ENCODE peak calls at places on chromosomes 7 and 10, in seven cellular contexts. One of them, this sample, is unnamed.

GRCh38 chr10:101139421-101139911 is 8.4 kb downstream of the TLX1 start:
- DNase-seq in H1: peak
- DNase-seq in H9: peak
- DNase-seq in mesenchymal stem cell: peak
- DNase-seq in trophoblast cell: no peak
- DNase-seq in mesendoderm: peak
- DNase-seq in IMR-90: no peak
- DNase-seq in this sample: no peak

GRCh38 chr10:35416628-35417625 is 80.6 kb downstream of the CCNY start:
- DNase-seq in H1: no peak
- DNase-seq in H9: no peak
- DNase-seq in IMR-90: peak
- DNase-seq in mesenchymal stem cell: no peak
- DNase-seq in trophoblast cell: no peak
- DNase-seq in mesendoderm: peak
- DNase-seq in this sample: no peak

GRCh38 chr10:93224005-93224779 is 150.5 kb downstream of the CYP26A1 start:
- DNase-seq in mesenchymal stem cell: no peak
- DNase-seq in IMR-90: no peak
- DNase-seq in H1: no peak
- DNase-seq in mesendoderm: no peak
- DNase-seq in H9: no peak
- DNase-seq in trophoblast cell: no peak
- DNase-seq in this sample: no peak

GRCh38 chr7:134255814-134256213 is 60.9 kb downstream of the SLC35B4 start:
- DNase-seq in H9: peak
- DNase-seq in mesenchymal stem cell: no peak
- DNase-seq in trophoblast cell: no peak
- DNase-seq in IMR-90: no peak
- DNase-seq in mesendoderm: peak
- DNase-seq in H1: no peak
- DNase-seq in this sample: no peak

GRCh38 chr10:28036587-28036986 is 37.7 kb upstream of the ODAD2 start:
- DNase-seq in H9: no peak
- DNase-seq in trophoblast cell: peak
- DNase-seq in mesenchymal stem cell: peak
- DNase-seq in IMR-90: peak
- DNase-seq in H1: no peak
- DNase-seq in mesendoderm: no peak
- DNase-seq in this sample: no peak

GRCh38 chr10:93074597-93075368 is 1.1 kb downstream of the CYP26A1 start:
- DNase-seq in mesendoderm: no peak
- DNase-seq in H1: peak
- DNase-seq in trophoblast cell: peak
- DNase-seq in H9: peak
- DNase-seq in mesenchymal stem cell: no peak
- DNase-seq in IMR-90: no peak
- DNase-seq in this sample: no peak

GRCh38 chr7:98038731-98039130 is 48.7 kb upstream of the OCM2 start:
- DNase-seq in trophoblast cell: no peak
- DNase-seq in H9: no peak
- DNase-seq in mesendoderm: no peak
- DNase-seq in mesenchymal stem cell: no peak
- DNase-seq in H1: no peak
- DNase-seq in IMR-90: no peak
- DNase-seq in this sample: no peak

GRCh38 chr10:21614000-21614399 is 80.0 kb downstream of the MLLT10 start:
- DNase-seq in IMR-90: no peak
- DNase-seq in mesendoderm: no peak
- DNase-seq in H1: no peak
- DNase-seq in trophoblast cell: no peak
- DNase-seq in H9: no peak
- DNase-seq in mesenchymal stem cell: no peak
- DNase-seq in this sample: no peak

GRCh38 chr10:126663328-126663727 is 7.2 kb downstream of the C10orf90 start:
- DNase-seq in IMR-90: no peak
- DNase-seq in trophoblast cell: no peak
- DNase-seq in mesenchymal stem cell: peak
- DNase-seq in mesendoderm: no peak
- DNase-seq in H1: no peak
- DNase-seq in H9: no peak
- DNase-seq in this sample: no peak

GRCh38 chr10:102342462-102342861 is 53.0 kb upstream of the NFKB2 start:
- DNase-seq in H1: peak
- DNase-seq in mesendoderm: peak
- DNase-seq in mesenchymal stem cell: peak
- DNase-seq in trophoblast cell: no peak
- DNase-seq in IMR-90: peak
- DNase-seq in H9: peak
- DNase-seq in this sample: no peak

GRCh38 chr10:89352802-89353201 is 25.0 kb downstream of the IFIT3 start:
- DNase-seq in mesenchymal stem cell: peak
- DNase-seq in H9: no peak
- DNase-seq in IMR-90: no peak
- DNase-seq in trophoblast cell: no peak
- DNase-seq in mesendoderm: no peak
- DNase-seq in H1: no peak
- DNase-seq in this sample: no peak

GRCh38 chr10:4833286-4833685 is 7.3 kb downstream of the AKR1E2 start:
- DNase-seq in mesenchymal stem cell: no peak
- DNase-seq in H1: no peak
- DNase-seq in IMR-90: no peak
- DNase-seq in mesendoderm: no peak
- DNase-seq in H9: no peak
- DNase-seq in trophoblast cell: no peak
- DNase-seq in this sample: no peak

GRCh38 chr10:36224431-36224985 is 582.4 kb upstream of the FZD8 start:
- DNase-seq in H9: no peak
- DNase-seq in mesenchymal stem cell: peak
- DNase-seq in H1: no peak
- DNase-seq in mesendoderm: no peak
- DNase-seq in IMR-90: peak
- DNase-seq in trophoblast cell: peak
- DNase-seq in this sample: no peak

GRCh38 chr7:155327590-155328320 is 30.1 kb downstream of the INSIG1 start:
- DNase-seq in mesendoderm: no peak
- DNase-seq in trophoblast cell: no peak
- DNase-seq in H9: no peak
- DNase-seq in IMR-90: no peak
- DNase-seq in mesenchymal stem cell: no peak
- DNase-seq in H1: no peak
- DNase-seq in this sample: no peak

GRCh38 chr10:92124524-92125168 is 166.2 kb downstream of the CPEB3 start:
- DNase-seq in H1: no peak
- DNase-seq in trophoblast cell: no peak
- DNase-seq in mesenchymal stem cell: peak
- DNase-seq in mesendoderm: no peak
- DNase-seq in H9: no peak
- DNase-seq in IMR-90: peak
- DNase-seq in this sample: no peak

GRCh38 chr10:5659702-5660528 is 6.5 kb downstream of the ASB13 start:
- DNase-seq in H9: no peak
- DNase-seq in mesenchymal stem cell: peak
- DNase-seq in mesendoderm: peak
- DNase-seq in IMR-90: peak
- DNase-seq in trophoblast cell: peak
- DNase-seq in H1: no peak
- DNase-seq in this sample: no peak

GRCh38 chr10:71795248-71795647 is 21.9 kb upstream of the VSIR start:
- DNase-seq in H9: peak
- DNase-seq in H1: peak
- DNase-seq in IMR-90: peak
- DNase-seq in trophoblast cell: peak
- DNase-seq in mesenchymal stem cell: peak
- DNase-seq in mesendoderm: peak
- DNase-seq in this sample: peak

GRCh38 chr7:77348371-77348813 is 67.8 kb downstream of the GSAP start:
- DNase-seq in H1: no peak
- DNase-seq in mesenchymal stem cell: peak
- DNase-seq in trophoblast cell: no peak
- DNase-seq in IMR-90: peak
- DNase-seq in H9: no peak
- DNase-seq in mesendoderm: peak
- DNase-seq in this sample: no peak

GRCh38 chr10:78539247-78539766 is 505.6 kb downstream of the RPS24 start:
- DNase-seq in H9: no peak
- DNase-seq in IMR-90: no peak
- DNase-seq in H1: no peak
- DNase-seq in mesenchymal stem cell: no peak
- DNase-seq in mesendoderm: no peak
- DNase-seq in trophoblast cell: no peak
- DNase-seq in this sample: no peak

GRCh38 chr10:16116404-16117304 is 256.3 kb upstream of the MINDY3 start:
- DNase-seq in trophoblast cell: peak
- DNase-seq in H1: peak
- DNase-seq in mesendoderm: peak
- DNase-seq in mesenchymal stem cell: no peak
- DNase-seq in H9: no peak
- DNase-seq in IMR-90: no peak
- DNase-seq in this sample: no peak

GRCh38 chr10:113552723-113553122 is at the start of gene HABP2:
- DNase-seq in IMR-90: no peak
- DNase-seq in trophoblast cell: no peak
- DNase-seq in mesenchymal stem cell: no peak
- DNase-seq in mesendoderm: no peak
- DNase-seq in H9: no peak
- DNase-seq in H1: no peak
- DNase-seq in this sample: no peak

GRCh38 chr7:28573059-28573553 is 160.8 kb downstream of the CREB5 start:
- DNase-seq in trophoblast cell: no peak
- DNase-seq in H1: no peak
- DNase-seq in mesendoderm: no peak
- DNase-seq in H9: no peak
- DNase-seq in IMR-90: peak
- DNase-seq in mesenchymal stem cell: no peak
- DNase-seq in this sample: no peak

GRCh38 chr7:156383526-156383925 is 257.0 kb upstream of the RNF32 start:
- DNase-seq in IMR-90: no peak
- DNase-seq in trophoblast cell: peak
- DNase-seq in mesenchymal stem cell: no peak
- DNase-seq in H9: no peak
- DNase-seq in mesendoderm: peak
- DNase-seq in H1: no peak
- DNase-seq in this sample: no peak
- H2BK120ac ChIP-seq in IMR-90: no peak
- H2BK120ac ChIP-seq in trophoblast cell: no peak
- H2BK120ac ChIP-seq in mesenchymal stem cell: no peak
- H2BK120ac ChIP-seq in H9: no peak
- H2BK120ac ChIP-seq in mesendoderm: no peak
- H2BK120ac ChIP-seq in H1: no peak
- H2BK120ac ChIP-seq in this sample: no peak

GRCh38 chr7:43766564-43766963 is 8.1 kb downstream of the BLVRA start:
- DNase-seq in mesenchymal stem cell: no peak
- DNase-seq in trophoblast cell: no peak
- DNase-seq in IMR-90: no peak
- DNase-seq in H9: no peak
- DNase-seq in mesendoderm: peak
- DNase-seq in H1: no peak
- DNase-seq in this sample: no peak

GRCh38 chr7:43763183-43763582 is 4.7 kb downstream of the BLVRA start:
- DNase-seq in H9: peak
- DNase-seq in mesenchymal stem cell: no peak
- DNase-seq in IMR-90: no peak
- DNase-seq in mesendoderm: peak
- DNase-seq in H1: peak
- DNase-seq in trophoblast cell: no peak
- DNase-seq in this sample: no peak

GRCh38 chr7:43767311-43767710 is 8.8 kb downstream of the BLVRA start:
- DNase-seq in mesenchymal stem cell: no peak
- DNase-seq in H1: no peak
- DNase-seq in trophoblast cell: no peak
- DNase-seq in IMR-90: no peak
- DNase-seq in H9: no peak
- DNase-seq in mesendoderm: no peak
- DNase-seq in this sample: no peak

GRCh38 chr7:43764039-43764789 is 5.7 kb downstream of the BLVRA start:
- DNase-seq in trophoblast cell: peak
- DNase-seq in mesendoderm: no peak
- DNase-seq in mesenchymal stem cell: no peak
- DNase-seq in IMR-90: no peak
- DNase-seq in H9: no peak
- DNase-seq in H1: peak
- DNase-seq in this sample: no peak

GRCh38 chr7:43764807-43765491 is 6.5 kb downstream of the BLVRA start:
- DNase-seq in trophoblast cell: peak
- DNase-seq in H9: no peak
- DNase-seq in H1: peak
- DNase-seq in mesenchymal stem cell: peak
- DNase-seq in IMR-90: peak
- DNase-seq in mesendoderm: no peak
- DNase-seq in this sample: no peak
- H3K9ac ChIP-seq in trophoblast cell: no peak
- H3K9ac ChIP-seq in H9: no peak
- H3K9ac ChIP-seq in H1: no peak
- H3K9ac ChIP-seq in mesenchymal stem cell: no peak
- H3K9ac ChIP-seq in IMR-90: no peak
- H3K9ac ChIP-seq in mesendoderm: no peak
- H3K9ac ChIP-seq in this sample: no peak

GRCh38 chr10:107364872-107365271 is 200.4 kb upstream of the SORCS1 start:
- DNase-seq in mesendoderm: no peak
- DNase-seq in IMR-90: no peak
- DNase-seq in H1: no peak
- DNase-seq in mesenchymal stem cell: no peak
- DNase-seq in trophoblast cell: no peak
- DNase-seq in H9: no peak
- DNase-seq in this sample: no peak
- H2BK120ac ChIP-seq in mesendoderm: no peak
- H2BK120ac ChIP-seq in IMR-90: no peak
- H2BK120ac ChIP-seq in H1: no peak
- H2BK120ac ChIP-seq in mesenchymal stem cell: no peak
- H2BK120ac ChIP-seq in trophoblast cell: no peak
- H2BK120ac ChIP-seq in H9: no peak
- H2BK120ac ChIP-seq in this sample: no peak

GRCh38 chr7:20267482-20267881 is 50.3 kb upstream of the MACC1 start:
- DNase-seq in H1: peak
- DNase-seq in H9: peak
- DNase-seq in mesenchymal stem cell: no peak
- DNase-seq in trophoblast cell: no peak
- DNase-seq in mesendoderm: no peak
- DNase-seq in IMR-90: no peak
- DNase-seq in this sample: no peak

GRCh38 chr7:20270371-20270770 is 53.2 kb upstream of the MACC1 start:
- DNase-seq in mesenchymal stem cell: no peak
- DNase-seq in trophoblast cell: no peak
- DNase-seq in H1: no peak
- DNase-seq in H9: no peak
- DNase-seq in mesendoderm: no peak
- DNase-seq in IMR-90: no peak
- DNase-seq in this sample: no peak

GRCh38 chr7:20268832-20269231 is 51.6 kb upstream of the MACC1 start:
- DNase-seq in H9: no peak
- DNase-seq in trophoblast cell: no peak
- DNase-seq in H1: no peak
- DNase-seq in mesendoderm: no peak
- DNase-seq in IMR-90: peak
- DNase-seq in mesenchymal stem cell: peak
- DNase-seq in this sample: no peak

GRCh38 chr7:20269726-20270125 is 52.5 kb upstream of the MACC1 start:
- DNase-seq in mesenchymal stem cell: peak
- DNase-seq in H9: no peak
- DNase-seq in IMR-90: peak
- DNase-seq in mesendoderm: no peak
- DNase-seq in H1: no peak
- DNase-seq in trophoblast cell: peak
- DNase-seq in this sample: no peak

GRCh38 chr7:20270867-20271266 is 53.7 kb upstream of the MACC1 start:
- DNase-seq in trophoblast cell: no peak
- DNase-seq in IMR-90: no peak
- DNase-seq in H9: no peak
- DNase-seq in mesenchymal stem cell: peak
- DNase-seq in mesendoderm: no peak
- DNase-seq in H1: no peak
- DNase-seq in this sample: no peak
- H3K9ac ChIP-seq in trophoblast cell: no peak
- H3K9ac ChIP-seq in IMR-90: no peak
- H3K9ac ChIP-seq in H9: no peak
- H3K9ac ChIP-seq in mesenchymal stem cell: no peak
- H3K9ac ChIP-seq in mesendoderm: no peak
- H3K9ac ChIP-seq in H1: no peak
- H3K9ac ChIP-seq in this sample: no peak

This sample was measured in neuronal stem cell.